ENCODE peak calls at places on chromosomes 5 and 9, in nine cellular contexts. Y, H, U, T, Q, N, R, G and X are unnamed samples.

GRCh38 chr9:134403682-134404301 is 77.5 kb downstream of the RXRA start:
- DNase-seq in N (no peak), G (peak), T (no peak), R (peak), Q (no peak), U (peak), Y (peak), H (peak), X (no peak)

GRCh38 chr9:136020206-136020605 is 59.0 kb upstream of the UBAC1 start:
- DNase-seq in G (no peak), N (no peak), T (no peak), Q (no peak), U (no peak), R (no peak), Y (no peak), H (no peak), X (no peak)

GRCh38 chr9:90007516-90008430 is 403.0 kb downstream of the GADD45G start:
- DNase-seq in Y (no peak), Q (no peak), N (no peak), R (peak), U (no peak), H (no peak), G (no peak), T (no peak), X (no peak)

GRCh38 chr5:5042786-5043185 is 97.3 kb upstream of the ADAMTS16 start:
- DNase-seq in R (no peak), T (no peak), Y (no peak), H (no peak), N (no peak), G (no peak), Q (no peak), U (no peak), X (no peak)

GRCh38 chr9:116232425-116233159 is 79.0 kb downstream of the PAPPA start:
- DNase-seq in H (no peak), Y (no peak), Q (no peak), N (no peak), T (no peak), R (no peak), U (no peak), G (no peak), X (no peak)

GRCh38 chr5:95818181-95819147 is 4.1 kb downstream of the GLRX start:
- DNase-seq in Q (no peak), T (no peak), H (no peak), U (no peak), R (no peak), G (peak), N (no peak), Y (no peak), X (no peak)

GRCh38 chr5:91235194-91235793 is 147.8 kb downstream of the ARRDC3 start:
- DNase-seq in N (no peak), U (no peak), R (no peak), T (no peak), H (no peak), Q (no peak), Y (no peak), G (no peak), X (no peak)

GRCh38 chr9:131864531-131864930 is 124.7 kb upstream of the RAPGEF1 start:
- DNase-seq in T (no peak), H (no peak), Y (no peak), G (no peak), N (no peak), Q (no peak), R (no peak), U (no peak), X (no peak)

GRCh38 chr9:112844771-112845542 is 45.7 kb downstream of the SLC46A2 start:
- DNase-seq in Y (peak), T (peak), U (peak), R (no peak), Q (no peak), G (peak), N (peak), H (peak), X (peak)

GRCh38 chr9:36056896-36057295 is 20.2 kb downstream of the RECK start:
- DNase-seq in U (no peak), T (no peak), R (no peak), G (no peak), Q (no peak), H (no peak), N (no peak), Y (no peak), X (no peak)

GRCh38 chr5:73288803-73289720 is 116.1 kb downstream of the TMEM174 start:
- DNase-seq in T (peak), Y (no peak), U (no peak), Q (no peak), N (no peak), G (no peak), R (no peak), H (no peak), X (no peak)

GRCh38 chr5:141149812-141150211 is at the start of gene PCDHB6:
- DNase-seq in U (no peak), R (no peak), T (no peak), G (no peak), N (no peak), Q (no peak), H (no peak), Y (no peak), X (no peak)

GRCh38 chr5:154593091-154593490 is 115.1 kb upstream of the HAND1 start:
- DNase-seq in G (no peak), Q (no peak), U (no peak), R (no peak), T (no peak), Y (no peak), N (no peak), H (no peak), X (no peak)